ENCODE peak calls at places on chromosomes 3 and 15, in four cellular contexts. N is HCT116, J is GM04504, U is nucleus accumbens. H is an unnamed sample.
A peak's percentile ranks its signal among the peaks of the same experiment; 100 is the strongest.

GRCh38 chr3:143956858-143957257 is 14.8 kb upstream of the DIPK2A start:
- DNase-seq in N (no peak), J (no peak), U (no peak), H (no peak)

GRCh38 chr3:70149714-70150113 is 150.2 kb downstream of the SAMMSON start:
- DNase-seq in N (no peak), J (no peak), U (no peak), H (no peak)

GRCh38 chr3:99568936-99569335 is 69.5 kb upstream of the COL8A1 start:
- DNase-seq in N (no peak), J (no peak), U (no peak), H (no peak)

GRCh38 chr3:101184111-101184510 is 136.3 kb downstream of the IMPG2 start:
- DNase-seq in N (no peak), J (no peak), U (no peak), H (no peak)

GRCh38 chr3:39707314-39707909 is 102.0 kb upstream of the MYRIP start:
- DNase-seq in N (peak; percentile 29), J (peak; percentile 16), U (no peak), H (no peak)

GRCh38 chr3:31546152-31546551 is 13.4 kb downstream of the STT3B start:
- DNase-seq in N (no peak), J (no peak), U (no peak), H (no peak)

GRCh38 chr15:100730655-100731240 is 128.4 kb downstream of the ASB7 start:
- DNase-seq in N (no peak), J (no peak), U (no peak), H (no peak)

GRCh38 chr15:65952425-65953053 is 83.2 kb downstream of the RAB11A start:
- DNase-seq in N (no peak), J (peak; percentile 20), U (no peak), H (no peak)

GRCh38 chr3:49900491-49901153 is 3.1 kb downstream of the MST1R start:
- DNase-seq in N (peak; percentile 92), J (no peak), U (no peak), H (no peak)

GRCh38 chr3:108489776-108490175 is 20.6 kb downstream of the MYH15 start:
- DNase-seq in N (peak; percentile 52), J (no peak), U (peak; percentile 50), H (peak; percentile 28)

GRCh38 chr3:118089563-118089962 is 945.1 kb downstream of the IGSF11 start:
- DNase-seq in N (no peak), J (no peak), U (no peak), H (no peak)

GRCh38 chr3:40677749-40678148 is 153.0 kb downstream of the ZNF621 start:
- DNase-seq in N (no peak), J (no peak), U (no peak), H (no peak)

GRCh38 chr15:34855893-34856292 is 60.5 kb upstream of the ACTC1 start:
- DNase-seq in N (no peak), J (no peak), U (peak; percentile 32), H (no peak)

GRCh38 chr3:170709046-170709445 is 123.2 kb upstream of the SLC7A14 start:
- DNase-seq in N (no peak), J (peak; percentile 96), U (no peak), H (no peak)

GRCh38 chr3:186614266-186614596 is 1.4 kb downstream of the AHSG start:
- DNase-seq in N (no peak), J (no peak), U (no peak), H (no peak)

GRCh38 chr15:45521596-45522167 is 873 bp downstream of the SLC30A4 start:
- DNase-seq in N (no peak), J (no peak), U (no peak), H (no peak)

GRCh38 chr15:45704329-45705249 is 69.8 kb downstream of the SQOR start:
- DNase-seq in N (no peak), J (no peak), U (no peak), H (no peak)

GRCh38 chr3:101320475-101320874 is at the start of gene IMPG2:
- DNase-seq in N (no peak), J (no peak), U (no peak), H (no peak)

GRCh38 chr3:135528638-135529037 is 436.9 kb upstream of the PPP2R3A start:
- DNase-seq in N (no peak), J (no peak), U (no peak), H (no peak)

GRCh38 chr3:12227833-12228232 is 61.0 kb upstream of the PPARG start:
- DNase-seq in N (no peak), J (peak; percentile 64), U (no peak), H (no peak)

GRCh38 chr15:80578871-80579270 is 116.2 kb upstream of the ABHD17C start:
- DNase-seq in N (no peak), J (no peak), U (no peak), H (no peak)

GRCh38 chr3:37492977-37493471 is 318.6 kb upstream of the LRRFIP2 start:
- DNase-seq in N (no peak), J (peak; percentile 30), U (no peak), H (no peak)

GRCh38 chr3:12224181-12225147 is 64.4 kb upstream of the PPARG start:
- DNase-seq in N (no peak), J (no peak), U (no peak), H (no peak)

GRCh38 chr15:82021992-82022391 is 23.8 kb downstream of the MEX3B start:
- DNase-seq in N (no peak), J (no peak), U (no peak), H (no peak)

GRCh38 chr15:59522988-59523461 is 85.0 kb downstream of the FAM81A start:
- DNase-seq in N (no peak), J (no peak), U (no peak), H (no peak)

GRCh38 chr3:149586871-149587270 is 71.0 kb downstream of the WWTR1 start:
- DNase-seq in N (peak; percentile 82), J (no peak), U (no peak), H (no peak)

GRCh38 chr3:29215948-29216347 is 64.9 kb upstream of the RBMS3 start:
- DNase-seq in N (no peak), J (no peak), U (no peak), H (no peak)

GRCh38 chr15:48582472-48583235 is 62.9 kb downstream of the FBN1 start:
- DNase-seq in N (no peak), J (peak; percentile 96), U (no peak), H (no peak)

GRCh38 chr3:160027541-160028195 is 39.0 kb downstream of the IL12A start:
- DNase-seq in N (no peak), J (peak; percentile 46), U (no peak), H (no peak)

GRCh38 chr3:125148836-125149235 is 63.7 kb downstream of the SLC12A8 start:
- DNase-seq in N (no peak), J (no peak), U (no peak), H (no peak)

GRCh38 chr3:65732060-65732933 is 306.4 kb downstream of the MAGI1 start:
- DNase-seq in N (peak; percentile 29), J (peak; percentile 40), U (peak; percentile 27), H (peak; percentile 33)

H was measured in frontal cortex.